ENCODE peak calls at places on chromosomes 5 and 9, in ten cellular contexts. One of them, this sample, is unnamed.

GRCh38 chr9:27154923-27155322 is 45.9 kb downstream of the TEK start:
- DNase-seq in spleen: no peak
- DNase-seq in gastrocnemius medialis: no peak
- DNase-seq in ovary: no peak
- DNase-seq in GM12878: no peak
- DNase-seq in esophagus squamous epithelium: no peak
- DNase-seq in A549: no peak
- DNase-seq in esophagus muscularis mucosa: no peak
- DNase-seq in breast epithelium: no peak
- DNase-seq in stomach: no peak
- DNase-seq in this sample: peak; percentile 19

GRCh38 chr9:129242971-129243561 is 65.0 kb upstream of the IER5L start:
- DNase-seq in ovary: peak; percentile 21
- DNase-seq in stomach: no peak
- DNase-seq in gastrocnemius medialis: peak; percentile 70
- DNase-seq in A549: no peak
- DNase-seq in spleen: peak; percentile 59
- DNase-seq in breast epithelium: no peak
- DNase-seq in GM12878: no peak
- DNase-seq in esophagus muscularis mucosa: no peak
- DNase-seq in esophagus squamous epithelium: no peak
- DNase-seq in this sample: peak; percentile 65

GRCh38 chr5:125630260-125630659 is 792.9 kb upstream of the GRAMD2B start:
- DNase-seq in A549: no peak
- DNase-seq in breast epithelium: no peak
- DNase-seq in spleen: no peak
- DNase-seq in stomach: no peak
- DNase-seq in gastrocnemius medialis: no peak
- DNase-seq in GM12878: no peak
- DNase-seq in ovary: no peak
- DNase-seq in esophagus squamous epithelium: no peak
- DNase-seq in esophagus muscularis mucosa: no peak
- DNase-seq in this sample: no peak

GRCh38 chr5:80654054-80654390 is 430 bp upstream of the MSH3 start:
- DNase-seq in GM12878: no peak
- DNase-seq in ovary: no peak
- DNase-seq in stomach: no peak
- DNase-seq in gastrocnemius medialis: no peak
- DNase-seq in breast epithelium: no peak
- DNase-seq in spleen: no peak
- DNase-seq in A549: peak; percentile 25
- DNase-seq in esophagus squamous epithelium: no peak
- DNase-seq in esophagus muscularis mucosa: no peak
- DNase-seq in this sample: no peak

GRCh38 chr5:14385022-14385421 is 196.6 kb upstream of the OTULINL start:
- DNase-seq in breast epithelium: no peak
- DNase-seq in spleen: no peak
- DNase-seq in A549: no peak
- DNase-seq in GM12878: no peak
- DNase-seq in stomach: no peak
- DNase-seq in gastrocnemius medialis: no peak
- DNase-seq in esophagus muscularis mucosa: no peak
- DNase-seq in ovary: no peak
- DNase-seq in esophagus squamous epithelium: no peak
- DNase-seq in this sample: no peak

GRCh38 chr9:99809586-99810357 is 11.9 kb upstream of the NR4A3 start:
- DNase-seq in spleen: no peak
- DNase-seq in GM12878: no peak
- DNase-seq in esophagus squamous epithelium: no peak
- DNase-seq in gastrocnemius medialis: no peak
- DNase-seq in ovary: no peak
- DNase-seq in breast epithelium: no peak
- DNase-seq in stomach: no peak
- DNase-seq in esophagus muscularis mucosa: no peak
- DNase-seq in A549: no peak
- DNase-seq in this sample: no peak

GRCh38 chr9:84711936-84712335 is 42.4 kb downstream of the NTRK2 start:
- DNase-seq in gastrocnemius medialis: peak; percentile 21
- DNase-seq in esophagus muscularis mucosa: no peak
- DNase-seq in stomach: no peak
- DNase-seq in esophagus squamous epithelium: no peak
- DNase-seq in breast epithelium: peak; percentile 71
- DNase-seq in spleen: no peak
- DNase-seq in GM12878: no peak
- DNase-seq in ovary: no peak
- DNase-seq in A549: no peak
- DNase-seq in this sample: peak; percentile 53

GRCh38 chr5:172929371-172929838 is 29.8 kb upstream of the RPL26L1 start:
- DNase-seq in GM12878: no peak
- DNase-seq in gastrocnemius medialis: no peak
- DNase-seq in A549: no peak
- DNase-seq in spleen: no peak
- DNase-seq in esophagus squamous epithelium: no peak
- DNase-seq in esophagus muscularis mucosa: no peak
- DNase-seq in ovary: no peak
- DNase-seq in stomach: no peak
- DNase-seq in breast epithelium: no peak
- DNase-seq in this sample: no peak

GRCh38 chr5:149265559-149265958 is 6.1 kb upstream of the AFAP1L1 start:
- DNase-seq in A549: peak; percentile 22
- DNase-seq in GM12878: no peak
- DNase-seq in stomach: no peak
- DNase-seq in esophagus muscularis mucosa: no peak
- DNase-seq in spleen: no peak
- DNase-seq in breast epithelium: no peak
- DNase-seq in ovary: no peak
- DNase-seq in esophagus squamous epithelium: no peak
- DNase-seq in gastrocnemius medialis: no peak
- DNase-seq in this sample: no peak

GRCh38 chr5:111787006-111787405 is 30.0 kb upstream of the NREP start:
- DNase-seq in esophagus muscularis mucosa: no peak
- DNase-seq in A549: no peak
- DNase-seq in stomach: no peak
- DNase-seq in GM12878: no peak
- DNase-seq in spleen: no peak
- DNase-seq in esophagus squamous epithelium: no peak
- DNase-seq in gastrocnemius medialis: no peak
- DNase-seq in breast epithelium: no peak
- DNase-seq in ovary: no peak
- DNase-seq in this sample: no peak

GRCh38 chr5:15550502-15551115 is 50.6 kb downstream of the FBXL7 start:
- DNase-seq in A549: no peak
- DNase-seq in esophagus muscularis mucosa: no peak
- DNase-seq in breast epithelium: no peak
- DNase-seq in esophagus squamous epithelium: no peak
- DNase-seq in gastrocnemius medialis: no peak
- DNase-seq in GM12878: no peak
- DNase-seq in stomach: no peak
- DNase-seq in ovary: no peak
- DNase-seq in spleen: no peak
- DNase-seq in this sample: no peak

GRCh38 chr5:93503598-93504067 is 77.4 kb downstream of the NR2F1-AS1 start:
- DNase-seq in esophagus squamous epithelium: no peak
- DNase-seq in GM12878: no peak
- DNase-seq in gastrocnemius medialis: no peak
- DNase-seq in spleen: no peak
- DNase-seq in esophagus muscularis mucosa: no peak
- DNase-seq in stomach: no peak
- DNase-seq in A549: peak; percentile 1
- DNase-seq in breast epithelium: no peak
- DNase-seq in ovary: no peak
- DNase-seq in this sample: no peak

GRCh38 chr9:14437336-14438231 is 123.6 kb upstream of the NFIB start:
- DNase-seq in ovary: peak; percentile 25
- DNase-seq in A549: no peak
- DNase-seq in GM12878: no peak
- DNase-seq in esophagus muscularis mucosa: no peak
- DNase-seq in stomach: no peak
- DNase-seq in spleen: no peak
- DNase-seq in gastrocnemius medialis: no peak
- DNase-seq in breast epithelium: no peak
- DNase-seq in esophagus squamous epithelium: no peak
- DNase-seq in this sample: no peak

GRCh38 chr5:158812381-158812780 is 287.3 kb downstream of the EBF1 start:
- DNase-seq in A549: no peak
- DNase-seq in esophagus muscularis mucosa: peak; percentile 72
- DNase-seq in spleen: peak; percentile 91
- DNase-seq in esophagus squamous epithelium: peak; percentile 14
- DNase-seq in breast epithelium: no peak
- DNase-seq in GM12878: peak; percentile 51
- DNase-seq in stomach: no peak
- DNase-seq in gastrocnemius medialis: no peak
- DNase-seq in ovary: no peak
- DNase-seq in this sample: no peak

GRCh38 chr9:74765572-74765971 is 122.1 kb downstream of the TRPM6 start:
- DNase-seq in stomach: no peak
- DNase-seq in GM12878: no peak
- DNase-seq in breast epithelium: no peak
- DNase-seq in A549: no peak
- DNase-seq in esophagus muscularis mucosa: no peak
- DNase-seq in esophagus squamous epithelium: no peak
- DNase-seq in ovary: no peak
- DNase-seq in gastrocnemius medialis: no peak
- DNase-seq in spleen: no peak
- DNase-seq in this sample: no peak

GRCh38 chr9:74760031-74760700 is 127.6 kb downstream of the TRPM6 start:
- DNase-seq in breast epithelium: no peak
- DNase-seq in spleen: no peak
- DNase-seq in ovary: no peak
- DNase-seq in A549: no peak
- DNase-seq in GM12878: no peak
- DNase-seq in esophagus squamous epithelium: no peak
- DNase-seq in stomach: no peak
- DNase-seq in gastrocnemius medialis: no peak
- DNase-seq in esophagus muscularis mucosa: no peak
- DNase-seq in this sample: no peak

GRCh38 chr9:74762950-74763349 is 124.8 kb downstream of the TRPM6 start:
- DNase-seq in breast epithelium: no peak
- DNase-seq in stomach: no peak
- DNase-seq in esophagus muscularis mucosa: no peak
- DNase-seq in A549: no peak
- DNase-seq in GM12878: no peak
- DNase-seq in esophagus squamous epithelium: no peak
- DNase-seq in gastrocnemius medialis: no peak
- DNase-seq in ovary: no peak
- DNase-seq in spleen: no peak
- DNase-seq in this sample: no peak
- TF ChIP-seq CTCF in breast epithelium: no peak
- TF ChIP-seq CTCF in stomach: no peak
- TF ChIP-seq CTCF in esophagus muscularis mucosa: no peak
- TF ChIP-seq CTCF in A549: no peak
- TF ChIP-seq CTCF in GM12878: no peak
- TF ChIP-seq CTCF in esophagus squamous epithelium: no peak
- TF ChIP-seq CTCF in gastrocnemius medialis: no peak
- TF ChIP-seq CTCF in ovary: no peak
- TF ChIP-seq CTCF in spleen: no peak
- TF ChIP-seq CTCF in this sample: no peak

GRCh38 chr5:113217619-113218184 is 217.1 kb downstream of the TSSK1B start:
- DNase-seq in esophagus squamous epithelium: no peak
- DNase-seq in ovary: no peak
- DNase-seq in esophagus muscularis mucosa: peak; percentile 81
- DNase-seq in breast epithelium: no peak
- DNase-seq in stomach: no peak
- DNase-seq in spleen: no peak
- DNase-seq in A549: no peak
- DNase-seq in GM12878: no peak
- DNase-seq in gastrocnemius medialis: no peak
- DNase-seq in this sample: no peak
- TF ChIP-seq POLR2A in esophagus squamous epithelium: no peak
- TF ChIP-seq POLR2A in ovary: no peak
- TF ChIP-seq POLR2A in esophagus muscularis mucosa: no peak
- TF ChIP-seq POLR2A in breast epithelium: no peak
- TF ChIP-seq POLR2A in stomach: no peak
- TF ChIP-seq POLR2A in spleen: no peak
- TF ChIP-seq POLR2A in A549: no peak
- TF ChIP-seq POLR2A in GM12878: no peak
- TF ChIP-seq POLR2A in gastrocnemius medialis: no peak
- TF ChIP-seq POLR2A in this sample: no peak

DNA sequence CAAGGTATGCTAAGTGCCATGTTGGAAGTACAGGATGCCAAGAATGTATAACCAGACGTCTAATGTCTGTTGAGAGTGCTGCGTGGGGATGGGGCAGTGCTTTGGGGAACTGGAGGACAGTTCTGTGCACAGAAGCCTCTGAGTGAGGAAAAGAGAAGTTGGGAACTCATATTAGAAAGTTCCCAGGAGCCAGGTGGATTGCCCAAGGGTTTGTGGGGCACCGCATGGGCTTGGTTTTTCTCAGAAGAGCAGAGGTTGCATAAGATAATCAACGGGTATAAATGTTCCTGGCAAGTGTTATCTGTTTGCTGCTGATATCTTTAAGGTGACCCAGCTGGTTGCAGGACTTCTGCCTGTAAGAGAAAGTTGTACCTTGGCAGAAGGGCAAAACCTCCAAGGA is 13.1 kb downstream of the HRH2 start:
- DNase-seq in esophagus muscularis mucosa: no peak
- DNase-seq in stomach: peak; percentile 51
- DNase-seq in A549: no peak
- DNase-seq in breast epithelium: no peak
- DNase-seq in gastrocnemius medialis: no peak
- DNase-seq in ovary: no peak
- DNase-seq in esophagus squamous epithelium: no peak
- DNase-seq in spleen: no peak
- DNase-seq in GM12878: no peak
- DNase-seq in this sample: no peak
- TF ChIP-seq CTCF in esophagus muscularis mucosa: no peak
- TF ChIP-seq CTCF in stomach: no peak
- TF ChIP-seq CTCF in A549: no peak
- TF ChIP-seq CTCF in breast epithelium: no peak
- TF ChIP-seq CTCF in gastrocnemius medialis: no peak
- TF ChIP-seq CTCF in ovary: no peak
- TF ChIP-seq CTCF in esophagus squamous epithelium: no peak
- TF ChIP-seq CTCF in spleen: no peak
- TF ChIP-seq CTCF in GM12878: no peak
- TF ChIP-seq CTCF in this sample: no peak

DNA sequence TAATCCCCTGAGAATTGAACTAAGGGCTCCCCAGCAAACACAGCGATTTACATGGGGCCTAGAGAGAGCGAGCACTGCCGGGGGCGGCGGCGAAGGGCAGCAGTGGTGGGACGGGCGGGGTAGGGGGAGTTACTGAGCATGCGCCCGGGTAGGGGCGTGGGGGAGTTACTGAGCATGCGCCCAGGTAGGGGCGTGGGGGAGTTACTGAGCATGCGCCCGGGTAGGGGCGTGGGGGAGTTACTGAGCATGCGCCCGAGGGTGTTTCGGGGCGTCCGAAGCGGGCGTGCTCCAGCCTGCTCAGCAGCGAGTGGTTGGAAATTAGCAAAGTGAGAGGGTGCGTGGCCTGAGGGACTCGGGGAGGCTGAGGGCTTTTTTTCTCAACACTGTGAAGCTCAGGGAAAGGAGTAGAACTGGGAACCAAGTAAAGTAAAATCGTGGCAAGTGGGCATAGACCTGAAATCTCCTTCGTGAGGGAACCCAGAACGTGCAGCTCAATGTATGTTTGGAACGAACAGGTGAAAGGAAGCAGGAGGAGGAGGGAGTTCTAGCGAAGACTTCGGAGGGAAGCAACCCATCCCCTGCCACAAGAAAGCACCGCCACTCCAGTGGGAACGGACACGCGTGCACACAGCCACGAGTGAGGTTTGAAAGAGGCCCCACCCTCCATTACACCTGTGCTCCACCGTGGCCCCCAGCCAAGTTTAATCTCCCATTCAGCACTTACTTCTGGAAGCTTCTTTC is 255.5 kb downstream of the DOCK8 start:
- DNase-seq in ovary: peak; percentile 93
- DNase-seq in esophagus squamous epithelium: peak; percentile 69
- DNase-seq in breast epithelium: peak; percentile 86
- DNase-seq in esophagus muscularis mucosa: peak; percentile 96
- DNase-seq in gastrocnemius medialis: peak; percentile 83
- DNase-seq in stomach: peak; percentile 87
- DNase-seq in spleen: peak; percentile 94
- DNase-seq in A549: peak; percentile 78
- DNase-seq in GM12878: peak; percentile 72
- DNase-seq in this sample: peak; percentile 61
- TF ChIP-seq POLR2A in ovary: no peak
- TF ChIP-seq POLR2A in esophagus squamous epithelium: no peak
- TF ChIP-seq POLR2A in breast epithelium: no peak
- TF ChIP-seq POLR2A in esophagus muscularis mucosa: no peak
- TF ChIP-seq POLR2A in gastrocnemius medialis: no peak
- TF ChIP-seq POLR2A in stomach: peak; percentile 23
- TF ChIP-seq POLR2A in spleen: no peak
- TF ChIP-seq POLR2A in A549: peak; percentile 97
- TF ChIP-seq POLR2A in GM12878: peak; percentile 80
- TF ChIP-seq POLR2A in this sample: peak; percentile 14

This sample was measured in tibial nerve.